ENCODE peak calls at places on chromosomes 4 and X, in eight cellular contexts. R, T, P, X, S, Q, B and G are unnamed samples.

GRCh38 chr4:86302242-86302641 is 57.6 kb downstream of the MAPK10 start:
- DNase-seq in R (no peak), T (no peak), P (peak), X (peak), S (peak), Q (peak), B (no peak), G (no peak)

GRCh38 chr4:26028793-26029511 is 114.9 kb downstream of the SMIM20 start:
- DNase-seq in R (peak), T (peak), P (peak), X (no peak), S (peak), Q (peak), B (peak), G (no peak)

GRCh38 chr4:7209699-7210098 is 17.4 kb downstream of the SORCS2 start:
- DNase-seq in R (no peak), T (no peak), P (peak), X (no peak), S (no peak), Q (no peak), B (no peak), G (no peak)

GRCh38 chr4:153207561-153207960 is 3.3 kb downstream of the TRIM2 start:
- DNase-seq in R (no peak), T (no peak), P (no peak), X (no peak), S (no peak), Q (peak), B (no peak), G (no peak)

GRCh38 chr4:94444771-94445170 is 7.0 kb upstream of the PDLIM5 start:
- DNase-seq in R (no peak), T (no peak), P (peak), X (no peak), S (no peak), Q (no peak), B (no peak), G (no peak)

GRCh38 chrX:31858915-31859314 is 787.1 kb upstream of the FTHL17 start:
- DNase-seq in R (no peak), T (no peak), P (no peak), X (no peak), S (no peak), Q (no peak), B (no peak), G (no peak)

GRCh38 chrX:110755061-110755460 is 40.6 kb downstream of the CHRDL1 start:
- DNase-seq in R (no peak), T (no peak), P (peak), X (no peak), S (no peak), Q (no peak), B (no peak), G (no peak)

GRCh38 chrX:39309018-39309620 is 507.9 kb downstream of the MID1IP1 start:
- DNase-seq in R (peak), T (no peak), P (no peak), X (peak), S (peak), Q (peak), B (no peak), G (peak)

GRCh38 chrX:135086197-135086854 is 34.0 kb downstream of the ETDB start:
- DNase-seq in R (peak), T (no peak), P (peak), X (peak), S (no peak), Q (peak), B (peak), G (peak)

GRCh38 chr4:150769235-150769634 is 187.3 kb downstream of the MAB21L2 start:
- DNase-seq in R (no peak), T (no peak), P (peak), X (no peak), S (no peak), Q (peak), B (no peak), G (no peak)

GRCh38 chr4:143514432-143514831 is 930 bp downstream of the SMARCA5 start:
- DNase-seq in R (no peak), T (peak), P (peak), X (peak), S (peak), Q (peak), B (peak), G (peak)

GRCh38 chr4:89242864-89243740 is 64.5 kb downstream of the GPRIN3 start:
- DNase-seq in R (no peak), T (no peak), P (no peak), X (no peak), S (no peak), Q (no peak), B (no peak), G (no peak)

GRCh38 chr4:94253036-94253435 is 45.4 kb downstream of the SMARCAD1 start:
- DNase-seq in R (no peak), T (no peak), P (peak), X (no peak), S (no peak), Q (peak), B (no peak), G (no peak)

GRCh38 chrX:11329016-11329415 is 35.8 kb downstream of the AMELX start:
- DNase-seq in R (no peak), T (no peak), P (peak), X (no peak), S (no peak), Q (no peak), B (no peak), G (no peak)

GRCh38 chr4:152206185-152206584 is 329.7 kb downstream of the FBXW7 start:
- DNase-seq in R (no peak), T (no peak), P (peak), X (no peak), S (no peak), Q (peak), B (no peak), G (no peak)

GRCh38 chr4:161813889-161814288 is 349.9 kb downstream of the FSTL5 start:
- DNase-seq in R (no peak), T (no peak), P (no peak), X (no peak), S (no peak), Q (no peak), B (no peak), G (no peak)

GRCh38 chrX:37815366-37815765 is 32.0 kb downstream of the DYNLT3 start:
- DNase-seq in R (no peak), T (no peak), P (no peak), X (no peak), S (no peak), Q (no peak), B (no peak), G (no peak)
- H3K4me3 ChIP-seq in R (no peak), T (no peak), P (no peak), X (no peak), S (no peak), Q (no peak), B (no peak), G (no peak)

GRCh38 chrX:40647307-40648197 is at the start of gene CXorf38:
- DNase-seq in R (peak), T (peak), P (peak), X (peak), S (peak), Q (peak), B (peak), G (peak)

GRCh38 chrX:40646489-40647306 is 663 bp downstream of the CXorf38 start:
- DNase-seq in R (peak), T (peak), P (peak), X (no peak), S (peak), Q (peak), B (peak), G (peak)

GRCh38 chrX:40644821-40645358 is 2.5 kb downstream of the CXorf38 start:
- DNase-seq in R (peak), T (peak), P (peak), X (peak), S (peak), Q (peak), B (peak), G (peak)

DNA sequence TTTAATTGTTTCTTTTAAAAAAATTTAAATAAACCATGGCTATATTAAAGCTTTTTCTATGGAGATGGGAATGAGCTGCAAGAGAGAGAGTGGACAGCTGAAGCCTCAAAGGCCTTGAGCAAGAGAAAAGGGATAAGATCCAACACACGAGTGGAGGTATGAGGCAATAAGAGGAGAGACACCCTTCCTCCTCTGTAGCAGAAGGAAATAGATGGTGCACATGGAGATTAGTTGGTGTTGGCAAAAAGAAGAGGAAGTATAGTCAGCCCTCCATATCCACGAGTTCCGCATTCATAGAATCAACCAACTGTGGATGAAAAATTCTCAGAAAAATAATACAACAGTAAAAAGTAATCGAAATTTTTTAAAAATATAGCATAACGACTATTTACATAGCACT is 3.2 kb downstream of the CXorf38 start:
- DNase-seq in R (no peak), T (no peak), P (peak), X (no peak), S (no peak), Q (no peak), B (no peak), G (no peak)
- H3K4me3 ChIP-seq in R (peak), T (peak), P (no peak), X (no peak), S (peak), Q (no peak), B (peak), G (peak)

GRCh38 chr4:13541720-13542576 is 2.4 kb downstream of the NKX3-2 start:
- DNase-seq in R (peak), T (no peak), P (no peak), X (no peak), S (no peak), Q (peak), B (no peak), G (no peak)
- H3K4me3 ChIP-seq in R (no peak), T (no peak), P (no peak), X (no peak), S (no peak), Q (no peak), B (no peak), G (no peak)

DNA sequence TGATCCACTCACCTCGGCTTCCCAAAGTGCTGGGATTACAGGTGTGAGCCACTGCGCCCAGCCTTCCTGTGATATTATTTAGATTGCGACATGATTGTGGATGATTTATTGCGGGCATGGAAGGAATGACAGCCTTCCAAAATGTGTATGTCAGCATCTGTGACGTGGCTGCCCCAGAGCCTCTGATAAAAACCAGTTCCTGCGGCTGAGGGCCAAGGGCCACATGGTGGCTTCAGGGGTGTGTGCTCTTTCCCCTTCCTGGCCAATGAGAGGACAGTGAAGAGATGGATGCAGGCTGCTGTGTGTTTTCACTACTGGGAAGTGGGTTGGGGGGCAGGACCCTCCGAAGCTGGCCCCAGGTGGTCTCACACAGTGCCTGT is 57.4 kb upstream of the HGFAC start:
- DNase-seq in R (no peak), T (no peak), P (no peak), X (no peak), S (no peak), Q (no peak), B (no peak), G (no peak)
- H3K4me3 ChIP-seq in R (no peak), T (no peak), P (no peak), X (no peak), S (no peak), Q (no peak), B (no peak), G (no peak)

DNA sequence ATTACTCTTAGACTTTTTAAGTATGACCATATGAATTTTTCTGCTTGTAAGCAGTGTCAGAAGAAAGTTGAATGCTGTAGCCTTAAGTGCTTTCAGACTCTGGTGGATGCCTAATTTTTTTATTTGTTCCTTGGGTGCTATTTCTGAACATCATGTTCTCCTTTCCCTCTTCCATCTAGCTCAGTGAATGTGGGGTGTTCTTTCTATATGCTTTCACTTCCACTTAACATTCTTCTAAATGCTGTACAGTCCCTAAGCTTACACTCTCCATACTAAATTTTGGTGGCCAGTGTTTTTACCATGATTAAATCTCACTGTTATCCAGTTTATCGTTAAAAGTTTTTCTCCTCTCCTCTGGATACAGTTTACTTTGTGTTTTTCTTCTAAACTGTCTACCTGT is 3.6 kb downstream of the DCK start:
- DNase-seq in R (no peak), T (no peak), P (no peak), X (no peak), S (no peak), Q (no peak), B (no peak), G (no peak)
- H3K4me3 ChIP-seq in R (peak), T (no peak), P (no peak), X (no peak), S (no peak), Q (no peak), B (no peak), G (peak)

GRCh38 chr4:90695411-90695810 is 568.2 kb downstream of the CCSER1 start:
- DNase-seq in R (no peak), T (no peak), P (no peak), X (no peak), S (no peak), Q (no peak), B (no peak), G (no peak)

DNA sequence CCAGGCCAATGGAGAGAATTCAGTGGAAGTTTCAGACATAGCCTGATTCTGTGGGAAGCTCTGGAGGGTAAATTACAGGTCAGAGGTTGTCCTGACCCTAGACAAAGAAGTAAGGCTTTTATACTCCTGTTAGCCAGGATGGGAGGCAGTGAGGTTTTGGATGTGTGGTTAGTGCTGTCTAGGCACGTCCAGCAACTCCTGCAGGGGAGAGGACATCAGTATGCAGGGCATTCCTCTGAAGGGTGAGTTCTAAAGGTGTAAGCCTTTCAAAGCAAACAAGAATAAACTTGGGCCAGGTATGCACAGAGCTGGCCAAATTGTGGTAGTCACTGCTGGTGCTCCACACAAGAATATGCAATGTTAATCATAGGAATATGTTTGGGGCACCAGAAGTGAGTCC is 562.5 kb downstream of the CCSER1 start:
- DNase-seq in R (no peak), T (no peak), P (no peak), X (no peak), S (no peak), Q (peak), B (no peak), G (no peak)
- H3K4me3 ChIP-seq in R (no peak), T (no peak), P (no peak), X (no peak), S (no peak), Q (no peak), B (no peak), G (no peak)

GRCh38 chr4:103998752-103999151 is 279.0 kb upstream of the TACR3 start:
- DNase-seq in R (no peak), T (no peak), P (no peak), X (no peak), S (no peak), Q (no peak), B (no peak), G (no peak)

GRCh38 chr4:103996637-103997036 is 276.9 kb upstream of the TACR3 start:
- DNase-seq in R (no peak), T (no peak), P (peak), X (peak), S (no peak), Q (peak), B (no peak), G (no peak)

GRCh38 chr4:103994059-103994458 is 274.3 kb upstream of the TACR3 start:
- DNase-seq in R (no peak), T (no peak), P (no peak), X (no peak), S (no peak), Q (peak), B (peak), G (no peak)

GRCh38 chr4:103996059-103996458 is 276.3 kb upstream of the TACR3 start:
- DNase-seq in R (no peak), T (no peak), P (no peak), X (peak), S (no peak), Q (peak), B (no peak), G (no peak)
- H3K4me3 ChIP-seq in R (no peak), T (no peak), P (no peak), X (no peak), S (no peak), Q (no peak), B (no peak), G (no peak)

DNA sequence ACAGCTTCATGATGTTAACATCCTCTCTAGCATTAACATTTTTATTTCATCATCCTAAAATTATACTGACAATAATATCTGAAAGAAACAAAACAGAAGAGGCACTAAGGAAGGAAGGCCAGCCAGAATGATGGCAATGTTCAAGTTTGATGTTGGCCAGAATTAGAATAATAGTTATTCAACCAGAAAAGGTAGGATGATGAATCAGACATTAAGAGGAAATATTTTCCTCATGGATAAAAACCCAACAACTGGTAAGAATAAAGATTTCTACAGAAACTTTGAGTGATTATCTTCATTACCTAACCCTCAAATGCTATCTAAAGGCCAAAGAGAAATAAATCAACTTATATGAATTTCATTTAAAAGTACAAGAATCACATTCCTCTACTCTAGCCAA is 105.2 kb downstream of the PDE5A start:
- DNase-seq in R (no peak), T (no peak), P (peak), X (no peak), S (no peak), Q (no peak), B (no peak), G (no peak)
- H3K4me3 ChIP-seq in R (no peak), T (no peak), P (no peak), X (no peak), S (no peak), Q (no peak), B (no peak), G (no peak)